ENCODE peak calls at places on chromosomes 4 and X, in seven cellular contexts. Z, A, K, Y, R, J and N are unnamed samples.
A peak's percentile ranks its signal among the peaks of the same experiment; 100 is the strongest.

GRCh38 chr4:52037730-52038108 is 380 bp downstream of the SGCB start:
- DNase-seq in Z (peak; percentile 90), A (no peak), J (peak; percentile 29), Y (no peak), K (no peak), R (no peak), N (no peak)

GRCh38 chr4:121765941-121766538 is 1.1 kb upstream of the SMIM43 start:
- DNase-seq in Y (no peak), A (no peak), R (no peak), K (no peak), J (no peak), Z (no peak), N (no peak)

GRCh38 chr4:71290481-71290880 is 48.3 kb upstream of the SLC4A4 start:
- DNase-seq in J (no peak), R (no peak), A (no peak), Z (no peak), K (no peak), Y (no peak), N (no peak)

GRCh38 chr4:168942985-168943384 is 67.1 kb downstream of the CBR4 start:
- DNase-seq in A (no peak), K (peak; percentile 39), Z (no peak), R (no peak), J (no peak), Y (no peak), N (no peak)

GRCh38 chrX:100695991-100696390 is 35.9 kb downstream of the SYTL4 start:
- DNase-seq in R (no peak), K (no peak), Z (no peak), Y (peak; percentile 5), A (no peak), J (no peak), N (no peak)

GRCh38 chrX:46820391-46821100 is 16.3 kb upstream of the RP2 start:
- DNase-seq in J (no peak), Y (no peak), R (no peak), A (no peak), K (no peak), Z (no peak), N (no peak)

GRCh38 chrX:12583543-12583942 is 207.7 kb upstream of the PRPS2 start:
- DNase-seq in R (no peak), A (no peak), K (no peak), Y (no peak), J (no peak), Z (no peak), N (no peak)

GRCh38 chr4:155751569-155751968 is 7.3 kb upstream of the GUCY1B1 start:
- DNase-seq in Y (no peak), A (no peak), K (no peak), Z (no peak), R (no peak), J (no peak), N (no peak)

GRCh38 chr4:71074452-71075299 is 81.2 kb downstream of the DCK start:
- DNase-seq in Y (no peak), A (no peak), J (no peak), K (no peak), R (no peak), Z (no peak), N (no peak)

GRCh38 chrX:13845721-13846378 is 29.0 kb upstream of the GPM6B start:
- DNase-seq in Z (no peak), A (no peak), Y (no peak), R (no peak), J (no peak), K (no peak), N (no peak)

GRCh38 chr4:84498203-84499026 is 677 bp downstream of the NKX6-1 start:
- DNase-seq in R (no peak), J (no peak), K (no peak), Z (peak; percentile 46), A (no peak), Y (no peak), N (no peak)

GRCh38 chrX:7746861-7747260 is 96.1 kb upstream of the VCX start:
- DNase-seq in R (no peak), J (no peak), Y (no peak), K (no peak), A (no peak), Z (no peak), N (no peak)

GRCh38 chrX:65451663-65452062 is 82.9 kb downstream of the LAS1L start:
- DNase-seq in J (peak; percentile 1), A (no peak), Z (peak; percentile 9), Y (peak; percentile 15), K (peak; percentile 10), R (no peak), N (peak; percentile 5)

GRCh38 chrX:53081925-53082772 is at the start of gene TSPYL2:
- DNase-seq in J (peak; percentile 87), A (peak; percentile 90), Y (peak; percentile 90), Z (peak; percentile 92), R (peak; percentile 79), K (peak; percentile 81), N (peak; percentile 87)

GRCh38 chr4:74244049-74244448 is 64.2 kb upstream of the EPGN start:
- DNase-seq in J (no peak), K (no peak), R (no peak), Y (no peak), A (no peak), Z (no peak), N (no peak)

GRCh38 chrX:51215266-51215665 is 117.4 kb upstream of the NUDT10 start:
- DNase-seq in A (no peak), K (no peak), R (no peak), Z (no peak), J (no peak), Y (peak; percentile 0), N (no peak)

GRCh38 chr4:54626113-54626512 is 31.6 kb upstream of the KIT start:
- DNase-seq in J (no peak), R (no peak), K (no peak), A (no peak), Y (no peak), Z (no peak), N (no peak)

GRCh38 chrX:100410083-100410590 is at the start of gene PCDH19:
- DNase-seq in R (no peak), Y (no peak), Z (peak; percentile 86), J (peak; percentile 40), K (peak; percentile 8), A (no peak), N (no peak)

GRCh38 chr4:3801931-3802550 is 35.9 kb downstream of the ADRA2C start:
- DNase-seq in Y (no peak), A (no peak), K (no peak), R (no peak), Z (no peak), J (no peak), N (no peak)

GRCh38 chrX:30308263-30309138 is 689 bp downstream of the NR0B1 start:
- DNase-seq in R (no peak), Z (peak; percentile 26), Y (no peak), J (no peak), A (no peak), K (no peak), N (peak; percentile 6)

GRCh38 chr4:66564901-66565648 is 894.8 kb upstream of the EPHA5 start:
- DNase-seq in A (no peak), Z (no peak), Y (no peak), J (no peak), R (no peak), K (no peak), N (no peak)

DNA sequence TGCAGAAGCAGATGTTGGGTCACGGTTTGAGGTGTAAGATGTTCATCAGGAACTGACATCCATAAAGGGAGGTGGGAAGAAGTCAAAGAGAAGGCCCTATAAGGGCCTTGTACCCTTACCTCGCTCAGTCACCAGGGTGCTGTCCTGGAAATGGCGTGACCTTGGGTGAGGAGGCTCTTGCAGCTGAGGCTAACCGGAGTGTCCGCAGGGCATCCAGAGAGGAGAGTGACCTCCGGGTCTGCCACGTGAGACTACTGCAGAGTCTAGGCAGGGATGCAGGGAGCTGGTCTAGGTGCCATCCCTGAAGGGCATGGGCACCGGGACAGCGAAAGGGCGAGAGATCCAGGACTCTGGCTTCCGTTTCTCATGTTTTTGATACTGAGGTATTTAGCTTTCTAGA is 28.7 kb upstream of the IRAK1 start:
- DNase-seq in A (no peak), R (no peak), J (no peak), Z (no peak), K (no peak), Y (no peak), N (no peak)
- TF ChIP-seq TAF1 in A (no peak), R (no peak), J (no peak), Z (no peak), K (no peak), Y (no peak), N (no peak)

GRCh38 chr4:39495446-39496208 is 31.6 kb downstream of the UGDH start:
- DNase-seq in R (no peak), Y (no peak), J (no peak), A (no peak), K (no peak), Z (no peak), N (no peak)
- TF ChIP-seq POLR2AphosphoS5 in R (no peak), Y (no peak), J (no peak), A (no peak), K (no peak), Z (no peak), N (no peak)

DNA sequence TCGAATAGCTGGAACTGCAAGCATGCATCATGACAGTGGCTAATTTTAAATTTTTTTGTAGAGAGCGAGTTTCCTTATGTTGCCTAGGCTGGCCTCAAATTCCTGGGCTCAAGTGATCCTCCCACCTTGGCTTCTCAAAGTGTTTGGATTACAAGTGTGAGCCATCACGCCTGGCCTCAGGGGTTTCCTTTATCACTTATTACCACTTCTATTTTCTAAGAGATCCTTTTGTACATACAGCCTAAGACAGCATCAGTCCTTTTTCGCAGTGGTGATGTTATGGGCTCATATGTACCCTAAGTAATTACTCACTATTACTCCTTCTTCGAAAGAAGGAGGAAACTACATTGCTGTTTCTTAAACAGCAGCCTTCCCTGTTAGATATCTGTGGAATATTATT is 54.1 kb upstream of the CDKN2AIP start:
- DNase-seq in Y (no peak), Z (no peak), K (no peak), A (no peak), R (no peak), J (no peak), N (no peak)
- TF ChIP-seq TAF1 in Y (no peak), Z (no peak), K (no peak), A (no peak), R (no peak), J (no peak), N (no peak)

DNA sequence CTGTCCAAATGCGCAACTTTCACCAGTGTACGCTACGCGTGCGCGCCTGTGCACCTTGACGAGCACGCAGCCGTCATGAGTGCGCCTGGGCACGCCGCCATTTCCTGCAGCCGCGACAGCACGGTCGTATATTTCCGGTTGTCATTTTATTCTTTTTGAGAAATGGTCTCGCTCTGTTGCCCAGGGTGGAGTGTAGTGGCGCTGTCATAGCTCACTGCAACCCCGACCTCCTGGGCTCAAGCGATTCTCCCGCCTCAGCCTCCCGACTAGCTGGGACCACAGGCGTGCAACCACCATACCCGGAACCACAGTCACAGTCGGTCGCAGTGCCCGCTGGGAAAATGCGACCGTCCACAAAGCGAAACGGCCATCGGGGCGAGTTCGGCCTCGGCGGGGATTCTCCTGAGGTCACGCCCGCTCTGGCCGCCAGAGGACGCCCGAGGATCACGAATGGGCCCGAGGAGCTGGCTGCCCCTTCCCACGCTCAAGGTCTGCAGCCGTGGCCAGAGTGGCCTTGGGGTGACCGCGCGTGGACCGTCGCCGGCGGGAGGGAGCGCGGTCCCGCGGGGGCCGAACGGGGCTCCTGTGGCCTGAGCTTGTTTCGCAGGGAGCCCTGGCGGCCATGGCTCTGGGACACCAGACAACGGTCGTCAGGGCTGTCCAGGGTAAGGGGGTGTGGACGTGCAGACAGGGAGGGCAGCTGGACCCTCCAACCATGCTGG is 23.7 kb upstream of the PNMA3 start:
- DNase-seq in R (no peak), J (peak; percentile 69), K (peak; percentile 75), Z (peak; percentile 89), A (no peak), Y (peak; percentile 21), N (peak; percentile 68)
- TF ChIP-seq POLR2AphosphoS5 in R (no peak), J (no peak), K (no peak), Z (no peak), A (no peak), Y (no peak), N (peak; percentile 54)

GRCh38 chr4:128461300-128462103 is 173.9 kb upstream of the PGRMC2 start:
- DNase-seq in K (peak; percentile 23), J (no peak), Z (no peak), Y (no peak), R (no peak), A (no peak), N (no peak)
- TF ChIP-seq TAF1 in K (no peak), J (no peak), Z (no peak), Y (no peak), R (no peak), A (no peak), N (no peak)